ENCODE peak calls at places on chromosome 2, in seven cellular contexts. One of them, this sample, is unnamed.

GRCh38 chr2:223519471-223519870 is 82.7 kb downstream of the SCG2 start:
- DNase-seq in breast epithelium: no peak
- DNase-seq in neural progenitor cell: no peak
- DNase-seq in colonic mucosa: no peak
- DNase-seq in lung: no peak
- DNase-seq in PC-9: no peak
- DNase-seq in left lung: no peak
- DNase-seq in this sample: no peak

GRCh38 chr2:202171246-202171833 is 67.1 kb downstream of the SUMO1 start:
- DNase-seq in breast epithelium: no peak
- DNase-seq in neural progenitor cell: peak; percentile 84
- DNase-seq in colonic mucosa: no peak
- DNase-seq in lung: no peak
- DNase-seq in PC-9: no peak
- DNase-seq in left lung: no peak
- DNase-seq in this sample: peak; percentile 5

GRCh38 chr2:99404039-99404799 is 67.0 kb downstream of the EIF5B start:
- DNase-seq in breast epithelium: no peak
- DNase-seq in neural progenitor cell: peak; percentile 2
- DNase-seq in colonic mucosa: no peak
- DNase-seq in lung: no peak
- DNase-seq in PC-9: peak; percentile 45
- DNase-seq in left lung: no peak
- DNase-seq in this sample: no peak

GRCh38 chr2:67524777-67525176 is 127.6 kb downstream of the ETAA1 start:
- DNase-seq in breast epithelium: no peak
- DNase-seq in neural progenitor cell: no peak
- DNase-seq in colonic mucosa: no peak
- DNase-seq in lung: no peak
- DNase-seq in PC-9: no peak
- DNase-seq in left lung: no peak
- DNase-seq in this sample: no peak

GRCh38 chr2:159202568-159203071 is 83.9 kb downstream of the WDSUB1 start:
- DNase-seq in breast epithelium: no peak
- DNase-seq in neural progenitor cell: no peak
- DNase-seq in colonic mucosa: peak; percentile 26
- DNase-seq in lung: peak; percentile 49
- DNase-seq in PC-9: no peak
- DNase-seq in left lung: no peak
- DNase-seq in this sample: no peak

GRCh38 chr2:62197017-62197586 is 1.2 kb downstream of the B3GNT2 start:
- DNase-seq in breast epithelium: no peak
- DNase-seq in neural progenitor cell: peak; percentile 40
- DNase-seq in colonic mucosa: peak; percentile 45
- DNase-seq in lung: no peak
- DNase-seq in PC-9: peak; percentile 5
- DNase-seq in left lung: peak; percentile 83
- DNase-seq in this sample: peak; percentile 30

GRCh38 chr2:240968731-240969624 is 29.4 kb upstream of the SNED1 start:
- DNase-seq in breast epithelium: no peak
- DNase-seq in neural progenitor cell: peak; percentile 31
- DNase-seq in colonic mucosa: no peak
- DNase-seq in lung: no peak
- DNase-seq in PC-9: no peak
- DNase-seq in left lung: peak; percentile 79
- DNase-seq in this sample: peak; percentile 47

GRCh38 chr2:200467806-200468686 is 41.8 kb downstream of the KCTD18 start:
- DNase-seq in breast epithelium: no peak
- DNase-seq in neural progenitor cell: no peak
- DNase-seq in colonic mucosa: no peak
- DNase-seq in lung: no peak
- DNase-seq in PC-9: no peak
- DNase-seq in left lung: no peak
- DNase-seq in this sample: no peak

GRCh38 chr2:173751245-173751975 is 213.8 kb downstream of the SP3 start:
- DNase-seq in breast epithelium: no peak
- DNase-seq in neural progenitor cell: peak; percentile 51
- DNase-seq in colonic mucosa: no peak
- DNase-seq in lung: no peak
- DNase-seq in PC-9: no peak
- DNase-seq in left lung: no peak
- DNase-seq in this sample: no peak

GRCh38 chr2:112474844-112475486 is 7.0 kb upstream of the TTL start:
- DNase-seq in breast epithelium: no peak
- DNase-seq in neural progenitor cell: no peak
- DNase-seq in colonic mucosa: no peak
- DNase-seq in lung: no peak
- DNase-seq in PC-9: no peak
- DNase-seq in left lung: no peak
- DNase-seq in this sample: no peak

GRCh38 chr2:239865059-239865639 is 160.0 kb downstream of the NDUFA10 start:
- DNase-seq in breast epithelium: no peak
- DNase-seq in neural progenitor cell: no peak
- DNase-seq in colonic mucosa: no peak
- DNase-seq in lung: no peak
- DNase-seq in PC-9: no peak
- DNase-seq in left lung: no peak
- DNase-seq in this sample: no peak

GRCh38 chr2:63827749-63828148 is 13.9 kb upstream of the UGP2 start:
- DNase-seq in breast epithelium: peak; percentile 29
- DNase-seq in neural progenitor cell: no peak
- DNase-seq in colonic mucosa: no peak
- DNase-seq in lung: no peak
- DNase-seq in PC-9: peak; percentile 42
- DNase-seq in left lung: no peak
- DNase-seq in this sample: no peak

GRCh38 chr2:214774108-214774507 is 35.4 kb downstream of the BARD1 start:
- DNase-seq in breast epithelium: no peak
- DNase-seq in neural progenitor cell: no peak
- DNase-seq in colonic mucosa: no peak
- DNase-seq in lung: no peak
- DNase-seq in PC-9: no peak
- DNase-seq in left lung: no peak
- DNase-seq in this sample: no peak

GRCh38 chr2:39743170-39743851 is 35.7 kb downstream of the THUMPD2 start:
- DNase-seq in breast epithelium: no peak
- DNase-seq in neural progenitor cell: peak; percentile 25
- DNase-seq in colonic mucosa: no peak
- DNase-seq in lung: no peak
- DNase-seq in PC-9: no peak
- DNase-seq in left lung: no peak
- DNase-seq in this sample: no peak

GRCh38 chr2:150859872-150860271 is 372.4 kb upstream of the RND3 start:
- DNase-seq in breast epithelium: no peak
- DNase-seq in neural progenitor cell: peak; percentile 57
- DNase-seq in colonic mucosa: no peak
- DNase-seq in lung: no peak
- DNase-seq in PC-9: no peak
- DNase-seq in left lung: no peak
- DNase-seq in this sample: no peak

GRCh38 chr2:227862741-227863588 is 8.5 kb upstream of the DAW1 start:
- DNase-seq in breast epithelium: no peak
- DNase-seq in neural progenitor cell: no peak
- DNase-seq in colonic mucosa: no peak
- DNase-seq in lung: no peak
- DNase-seq in PC-9: peak; percentile 56
- DNase-seq in left lung: no peak
- DNase-seq in this sample: no peak

GRCh38 chr2:200306969-200307811 is 697 bp downstream of the SPATS2L start:
- DNase-seq in breast epithelium: no peak
- DNase-seq in neural progenitor cell: peak; percentile 80
- DNase-seq in colonic mucosa: peak; percentile 44
- DNase-seq in lung: peak; percentile 32
- DNase-seq in PC-9: peak; percentile 47
- DNase-seq in left lung: peak; percentile 88
- DNase-seq in this sample: peak; percentile 47

GRCh38 chr2:185147361-185147760 is 549.0 kb downstream of the ZNF804A start:
- DNase-seq in breast epithelium: no peak
- DNase-seq in neural progenitor cell: no peak
- DNase-seq in colonic mucosa: no peak
- DNase-seq in lung: no peak
- DNase-seq in PC-9: no peak
- DNase-seq in left lung: no peak
- DNase-seq in this sample: no peak

GRCh38 chr2:237677951-237678481 is 50.6 kb downstream of the LRRFIP1 start:
- DNase-seq in breast epithelium: no peak
- DNase-seq in neural progenitor cell: no peak
- DNase-seq in colonic mucosa: peak; percentile 58
- DNase-seq in lung: peak; percentile 61
- DNase-seq in PC-9: peak; percentile 44
- DNase-seq in left lung: no peak
- DNase-seq in this sample: no peak

GRCh38 chr2:210267698-210268097 is 42.5 kb upstream of the ACADL start:
- DNase-seq in breast epithelium: no peak
- DNase-seq in neural progenitor cell: no peak
- DNase-seq in colonic mucosa: no peak
- DNase-seq in lung: no peak
- DNase-seq in PC-9: no peak
- DNase-seq in left lung: no peak
- DNase-seq in this sample: no peak

GRCh38 chr2:66236067-66236705 is 198.7 kb upstream of the MEIS1 start:
- DNase-seq in breast epithelium: no peak
- DNase-seq in neural progenitor cell: no peak
- DNase-seq in colonic mucosa: no peak
- DNase-seq in lung: no peak
- DNase-seq in PC-9: no peak
- DNase-seq in left lung: no peak
- DNase-seq in this sample: peak; percentile 94

GRCh38 chr2:238167761-238168160 is 9.0 kb downstream of the ERFE start:
- DNase-seq in breast epithelium: no peak
- DNase-seq in neural progenitor cell: no peak
- DNase-seq in colonic mucosa: no peak
- DNase-seq in lung: no peak
- DNase-seq in PC-9: no peak
- DNase-seq in left lung: no peak
- DNase-seq in this sample: no peak

GRCh38 chr2:88967844-88968243 is 276.4 kb downstream of the RPIA start:
- DNase-seq in breast epithelium: no peak
- DNase-seq in neural progenitor cell: no peak
- DNase-seq in colonic mucosa: no peak
- DNase-seq in lung: no peak
- DNase-seq in PC-9: no peak
- DNase-seq in left lung: no peak
- DNase-seq in this sample: no peak

GRCh38 chr2:239247401-239248245 is 153.2 kb downstream of the HDAC4 start:
- DNase-seq in breast epithelium: no peak
- DNase-seq in neural progenitor cell: no peak
- DNase-seq in colonic mucosa: no peak
- DNase-seq in lung: no peak
- DNase-seq in PC-9: peak; percentile 86
- DNase-seq in left lung: no peak
- DNase-seq in this sample: no peak

GRCh38 chr2:160157861-160158813 is 41.9 kb downstream of the ITGB6 start:
- DNase-seq in breast epithelium: peak; percentile 35
- DNase-seq in neural progenitor cell: peak; percentile 63
- DNase-seq in colonic mucosa: no peak
- DNase-seq in lung: no peak
- DNase-seq in PC-9: no peak
- DNase-seq in left lung: no peak
- DNase-seq in this sample: no peak

GRCh38 chr2:201361078-201361477 is 3.9 kb upstream of the FLACC1 start:
- DNase-seq in breast epithelium: no peak
- DNase-seq in neural progenitor cell: no peak
- DNase-seq in colonic mucosa: no peak
- DNase-seq in lung: no peak
- DNase-seq in PC-9: no peak
- DNase-seq in left lung: no peak
- DNase-seq in this sample: no peak

GRCh38 chr2:85523906-85524566 is 14.9 kb upstream of the MAT2A start:
- DNase-seq in breast epithelium: no peak
- DNase-seq in neural progenitor cell: peak; percentile 44
- DNase-seq in colonic mucosa: no peak
- DNase-seq in lung: no peak
- DNase-seq in PC-9: no peak
- DNase-seq in left lung: no peak
- DNase-seq in this sample: peak; percentile 10

GRCh38 chr2:10981941-10982381 is 70.2 kb downstream of the KCNF1 start:
- DNase-seq in breast epithelium: no peak
- DNase-seq in neural progenitor cell: no peak
- DNase-seq in colonic mucosa: no peak
- DNase-seq in lung: no peak
- DNase-seq in PC-9: no peak
- DNase-seq in left lung: peak; percentile 47
- DNase-seq in this sample: no peak
- H3K27me3 ChIP-seq in breast epithelium: no peaks in the 10 kb centered on the region
- H3K27me3 ChIP-seq in neural progenitor cell: no peaks in the 10 kb centered on the region
- H3K27me3 ChIP-seq in colonic mucosa: no peaks in the 10 kb centered on the region
- H3K27me3 ChIP-seq in lung: no peaks in the 10 kb centered on the region
- H3K27me3 ChIP-seq in PC-9: no peaks in the 10 kb centered on the region
- H3K27me3 ChIP-seq in left lung: no peaks in the 10 kb centered on the region
- H3K27me3 ChIP-seq in this sample: no peaks in the 10 kb centered on the region

DNA sequence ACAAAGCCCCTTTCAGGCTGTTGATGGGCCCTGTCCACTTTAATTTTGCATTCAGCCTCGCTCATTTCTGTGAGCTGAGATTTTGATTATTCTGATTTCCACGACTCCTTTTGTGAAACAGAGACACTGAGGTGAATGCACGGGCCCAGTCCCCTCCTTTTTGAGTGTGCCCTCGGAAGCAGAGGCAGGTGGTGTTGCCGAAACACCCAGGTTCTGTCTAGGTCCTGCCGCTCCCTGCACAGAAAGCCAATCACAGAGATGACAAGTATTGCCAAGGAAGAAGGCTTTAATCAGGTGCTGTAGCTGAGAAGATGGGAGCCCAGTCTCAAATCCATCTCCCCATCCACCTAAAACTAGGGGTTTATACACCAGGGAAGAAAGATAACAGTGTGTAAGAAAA is 44.2 kb upstream of the EDAR start:
- DNase-seq in breast epithelium: no peak
- DNase-seq in neural progenitor cell: no peak
- DNase-seq in colonic mucosa: no peak
- DNase-seq in lung: no peak
- DNase-seq in PC-9: no peak
- DNase-seq in left lung: no peak
- DNase-seq in this sample: no peak
- H3K4me3 ChIP-seq in breast epithelium: no peak overlapping the region
- H3K4me3 ChIP-seq in neural progenitor cell: no peak overlapping the region
- H3K4me3 ChIP-seq in colonic mucosa: no peak overlapping the region
- H3K4me3 ChIP-seq in lung: no peak overlapping the region
- H3K4me3 ChIP-seq in PC-9: no peak overlapping the region
- H3K4me3 ChIP-seq in left lung: no peak overlapping the region
- H3K4me3 ChIP-seq in this sample: no peak overlapping the region

GRCh38 chr2:216059233-216059834 is 22.3 kb downstream of the PECR start:
- DNase-seq in breast epithelium: no peak
- DNase-seq in neural progenitor cell: no peak
- DNase-seq in colonic mucosa: no peak
- DNase-seq in lung: no peak
- DNase-seq in PC-9: no peak
- DNase-seq in left lung: no peak
- DNase-seq in this sample: no peak
- H3K9me3 ChIP-seq in breast epithelium: no peaks in the 10 kb centered on the region
- H3K9me3 ChIP-seq in neural progenitor cell: no peaks in the 10 kb centered on the region
- H3K9me3 ChIP-seq in colonic mucosa: no peaks in the 10 kb centered on the region
- H3K9me3 ChIP-seq in lung: no peaks in the 10 kb centered on the region
- H3K9me3 ChIP-seq in PC-9: no peaks in the 10 kb centered on the region
- H3K9me3 ChIP-seq in left lung: no peaks in the 10 kb centered on the region
- H3K9me3 ChIP-seq in this sample: no peaks in the 10 kb centered on the region

GRCh38 chr2:156322681-156323211 is 9.8 kb downstream of the NR4A2 start:
- DNase-seq in breast epithelium: no peak
- DNase-seq in neural progenitor cell: peak; percentile 62
- DNase-seq in colonic mucosa: no peak
- DNase-seq in lung: no peak
- DNase-seq in PC-9: no peak
- DNase-seq in left lung: peak; percentile 73
- DNase-seq in this sample: no peak
- H3K27me3 ChIP-seq in breast epithelium: no peaks in the 10 kb centered on the region
- H3K27me3 ChIP-seq in neural progenitor cell: peaks cover 99% of the 10 kb centered on the region
- H3K27me3 ChIP-seq in colonic mucosa: no peaks in the 10 kb centered on the region
- H3K27me3 ChIP-seq in lung: no peaks in the 10 kb centered on the region
- H3K27me3 ChIP-seq in PC-9: no peaks in the 10 kb centered on the region
- H3K27me3 ChIP-seq in left lung: peaks cover 34% of the 10 kb centered on the region
- H3K27me3 ChIP-seq in this sample: no peaks in the 10 kb centered on the region

This sample was measured in thyroid gland.